ENCODE peak calls at places on chromosomes 6 and 20, in ten cellular contexts. One of them, this sample, is unnamed.

GRCh38 chr6:84768442-84769174 is 4.2 kb upstream of the TBX18 start:
- DNase-seq in substantia nigra: no peak
- DNase-seq in fibroblast of lung: no peak
- DNase-seq in stomach: no peak
- DNase-seq in NCI-H774: peak
- DNase-seq in T1000: no peak
- DNase-seq in naive thymus-derived CD8-positive, alpha-beta T cell: no peak
- DNase-seq in NCI-H510A: no peak
- DNase-seq in anterior cingulate cortex: no peak
- DNase-seq in NCI-H187 treated with DMSO at 0.1 percent for 48 hours: no peak
- DNase-seq in this sample: no peak

GRCh38 chr20:23301436-23302050 is 49.0 kb upstream of the NXT1 start:
- DNase-seq in NCI-H187 treated with DMSO at 0.1 percent for 48 hours: no peak
- DNase-seq in naive thymus-derived CD8-positive, alpha-beta T cell: no peak
- DNase-seq in substantia nigra: no peak
- DNase-seq in NCI-H774: no peak
- DNase-seq in stomach: no peak
- DNase-seq in T1000: no peak
- DNase-seq in anterior cingulate cortex: no peak
- DNase-seq in NCI-H510A: no peak
- DNase-seq in fibroblast of lung: no peak
- DNase-seq in this sample: no peak

GRCh38 chr6:20873425-20874190 is 339.4 kb downstream of the CDKAL1 start:
- DNase-seq in naive thymus-derived CD8-positive, alpha-beta T cell: no peak
- DNase-seq in T1000: no peak
- DNase-seq in stomach: no peak
- DNase-seq in fibroblast of lung: peak
- DNase-seq in NCI-H510A: no peak
- DNase-seq in anterior cingulate cortex: no peak
- DNase-seq in substantia nigra: no peak
- DNase-seq in NCI-H187 treated with DMSO at 0.1 percent for 48 hours: no peak
- DNase-seq in NCI-H774: no peak
- DNase-seq in this sample: no peak

GRCh38 chr6:37985355-37985754 is 165.8 kb downstream of the ZFAND3 start:
- DNase-seq in NCI-H187 treated with DMSO at 0.1 percent for 48 hours: no peak
- DNase-seq in anterior cingulate cortex: no peak
- DNase-seq in fibroblast of lung: no peak
- DNase-seq in T1000: no peak
- DNase-seq in NCI-H510A: no peak
- DNase-seq in substantia nigra: no peak
- DNase-seq in stomach: no peak
- DNase-seq in NCI-H774: no peak
- DNase-seq in naive thymus-derived CD8-positive, alpha-beta T cell: peak
- DNase-seq in this sample: no peak

GRCh38 chr6:25202505-25202904 is 76.7 kb upstream of the CARMIL1 start:
- DNase-seq in substantia nigra: no peak
- DNase-seq in fibroblast of lung: peak
- DNase-seq in NCI-H187 treated with DMSO at 0.1 percent for 48 hours: no peak
- DNase-seq in NCI-H510A: no peak
- DNase-seq in T1000: no peak
- DNase-seq in anterior cingulate cortex: no peak
- DNase-seq in naive thymus-derived CD8-positive, alpha-beta T cell: no peak
- DNase-seq in NCI-H774: no peak
- DNase-seq in stomach: no peak
- DNase-seq in this sample: no peak

GRCh38 chr20:10671221-10671849 is 2.5 kb downstream of the JAG1 start:
- DNase-seq in NCI-H510A: peak
- DNase-seq in stomach: peak
- DNase-seq in substantia nigra: peak
- DNase-seq in T1000: peak
- DNase-seq in fibroblast of lung: peak
- DNase-seq in NCI-H187 treated with DMSO at 0.1 percent for 48 hours: no peak
- DNase-seq in NCI-H774: no peak
- DNase-seq in naive thymus-derived CD8-positive, alpha-beta T cell: no peak
- DNase-seq in anterior cingulate cortex: peak
- DNase-seq in this sample: peak

GRCh38 chr6:1477432-1478090 is 88.2 kb downstream of the FOXF2 start:
- DNase-seq in substantia nigra: no peak
- DNase-seq in stomach: no peak
- DNase-seq in naive thymus-derived CD8-positive, alpha-beta T cell: no peak
- DNase-seq in anterior cingulate cortex: no peak
- DNase-seq in NCI-H187 treated with DMSO at 0.1 percent for 48 hours: no peak
- DNase-seq in NCI-H510A: no peak
- DNase-seq in fibroblast of lung: peak
- DNase-seq in T1000: no peak
- DNase-seq in NCI-H774: no peak
- DNase-seq in this sample: no peak

GRCh38 chr20:51616060-51616459 is 73.5 kb upstream of the NFATC2 start:
- DNase-seq in NCI-H510A: no peak
- DNase-seq in NCI-H774: no peak
- DNase-seq in naive thymus-derived CD8-positive, alpha-beta T cell: no peak
- DNase-seq in fibroblast of lung: no peak
- DNase-seq in stomach: no peak
- DNase-seq in NCI-H187 treated with DMSO at 0.1 percent for 48 hours: no peak
- DNase-seq in substantia nigra: no peak
- DNase-seq in T1000: no peak
- DNase-seq in anterior cingulate cortex: no peak
- DNase-seq in this sample: no peak

GRCh38 chr20:47167846-47168245 is 188.7 kb downstream of the ZMYND8 start:
- DNase-seq in T1000: no peak
- DNase-seq in anterior cingulate cortex: no peak
- DNase-seq in fibroblast of lung: no peak
- DNase-seq in substantia nigra: no peak
- DNase-seq in NCI-H510A: no peak
- DNase-seq in stomach: no peak
- DNase-seq in NCI-H187 treated with DMSO at 0.1 percent for 48 hours: no peak
- DNase-seq in NCI-H774: no peak
- DNase-seq in naive thymus-derived CD8-positive, alpha-beta T cell: no peak
- DNase-seq in this sample: no peak

GRCh38 chr6:149248688-149249369 is 68.7 kb upstream of the TAB2 start:
- DNase-seq in NCI-H774: peak
- DNase-seq in substantia nigra: no peak
- DNase-seq in anterior cingulate cortex: no peak
- DNase-seq in fibroblast of lung: no peak
- DNase-seq in NCI-H187 treated with DMSO at 0.1 percent for 48 hours: no peak
- DNase-seq in naive thymus-derived CD8-positive, alpha-beta T cell: no peak
- DNase-seq in NCI-H510A: no peak
- DNase-seq in T1000: no peak
- DNase-seq in stomach: no peak
- DNase-seq in this sample: no peak

GRCh38 chr6:43125555-43125954 is 45.5 kb upstream of the SRF start:
- DNase-seq in substantia nigra: no peak
- DNase-seq in T1000: no peak
- DNase-seq in anterior cingulate cortex: no peak
- DNase-seq in fibroblast of lung: no peak
- DNase-seq in NCI-H510A: no peak
- DNase-seq in stomach: no peak
- DNase-seq in naive thymus-derived CD8-positive, alpha-beta T cell: no peak
- DNase-seq in NCI-H774: no peak
- DNase-seq in NCI-H187 treated with DMSO at 0.1 percent for 48 hours: no peak
- DNase-seq in this sample: no peak

GRCh38 chr6:122825180-122825579 is 36.1 kb downstream of the SMPDL3A start:
- DNase-seq in NCI-H774: peak
- DNase-seq in naive thymus-derived CD8-positive, alpha-beta T cell: no peak
- DNase-seq in fibroblast of lung: no peak
- DNase-seq in NCI-H510A: no peak
- DNase-seq in anterior cingulate cortex: no peak
- DNase-seq in T1000: no peak
- DNase-seq in substantia nigra: no peak
- DNase-seq in stomach: no peak
- DNase-seq in NCI-H187 treated with DMSO at 0.1 percent for 48 hours: no peak
- DNase-seq in this sample: no peak

GRCh38 chr6:95837890-95838289 is 177.9 kb upstream of the FUT9 start:
- DNase-seq in substantia nigra: no peak
- DNase-seq in fibroblast of lung: no peak
- DNase-seq in NCI-H187 treated with DMSO at 0.1 percent for 48 hours: no peak
- DNase-seq in stomach: no peak
- DNase-seq in NCI-H510A: no peak
- DNase-seq in anterior cingulate cortex: no peak
- DNase-seq in NCI-H774: no peak
- DNase-seq in T1000: no peak
- DNase-seq in naive thymus-derived CD8-positive, alpha-beta T cell: no peak
- DNase-seq in this sample: peak

GRCh38 chr6:85436408-85436807 is 13.5 kb upstream of the NT5E start:
- DNase-seq in T1000: no peak
- DNase-seq in anterior cingulate cortex: no peak
- DNase-seq in stomach: no peak
- DNase-seq in naive thymus-derived CD8-positive, alpha-beta T cell: no peak
- DNase-seq in substantia nigra: no peak
- DNase-seq in fibroblast of lung: peak
- DNase-seq in NCI-H774: no peak
- DNase-seq in NCI-H510A: no peak
- DNase-seq in NCI-H187 treated with DMSO at 0.1 percent for 48 hours: no peak
- DNase-seq in this sample: no peak

GRCh38 chr6:11432713-11433450 is 104.7 kb upstream of the TMEM170B start:
- DNase-seq in naive thymus-derived CD8-positive, alpha-beta T cell: no peak
- DNase-seq in anterior cingulate cortex: no peak
- DNase-seq in fibroblast of lung: peak
- DNase-seq in stomach: no peak
- DNase-seq in T1000: peak
- DNase-seq in substantia nigra: no peak
- DNase-seq in NCI-H187 treated with DMSO at 0.1 percent for 48 hours: no peak
- DNase-seq in NCI-H774: no peak
- DNase-seq in NCI-H510A: no peak
- DNase-seq in this sample: no peak

GRCh38 chr6:11604215-11604614 is 66.7 kb downstream of the TMEM170B start:
- DNase-seq in NCI-H187 treated with DMSO at 0.1 percent for 48 hours: no peak
- DNase-seq in substantia nigra: no peak
- DNase-seq in anterior cingulate cortex: no peak
- DNase-seq in fibroblast of lung: no peak
- DNase-seq in naive thymus-derived CD8-positive, alpha-beta T cell: no peak
- DNase-seq in stomach: no peak
- DNase-seq in T1000: no peak
- DNase-seq in NCI-H510A: no peak
- DNase-seq in NCI-H774: no peak
- DNase-seq in this sample: no peak

GRCh38 chr6:73879466-73879865 is 183.5 kb downstream of the CD109 start:
- DNase-seq in NCI-H510A: no peak
- DNase-seq in fibroblast of lung: no peak
- DNase-seq in T1000: no peak
- DNase-seq in naive thymus-derived CD8-positive, alpha-beta T cell: no peak
- DNase-seq in anterior cingulate cortex: no peak
- DNase-seq in substantia nigra: no peak
- DNase-seq in NCI-H774: no peak
- DNase-seq in NCI-H187 treated with DMSO at 0.1 percent for 48 hours: no peak
- DNase-seq in stomach: no peak
- DNase-seq in this sample: no peak

GRCh38 chr6:149223120-149223775 is 94.3 kb upstream of the TAB2 start:
- DNase-seq in stomach: no peak
- DNase-seq in substantia nigra: no peak
- DNase-seq in NCI-H187 treated with DMSO at 0.1 percent for 48 hours: no peak
- DNase-seq in T1000: no peak
- DNase-seq in anterior cingulate cortex: no peak
- DNase-seq in NCI-H774: no peak
- DNase-seq in NCI-H510A: no peak
- DNase-seq in naive thymus-derived CD8-positive, alpha-beta T cell: no peak
- DNase-seq in fibroblast of lung: no peak
- DNase-seq in this sample: no peak

GRCh38 chr20:58661298-58662141 is 10.4 kb downstream of the STX16 start:
- DNase-seq in fibroblast of lung: no peak
- DNase-seq in substantia nigra: no peak
- DNase-seq in anterior cingulate cortex: no peak
- DNase-seq in T1000: no peak
- DNase-seq in NCI-H510A: no peak
- DNase-seq in naive thymus-derived CD8-positive, alpha-beta T cell: peak
- DNase-seq in NCI-H774: no peak
- DNase-seq in NCI-H187 treated with DMSO at 0.1 percent for 48 hours: no peak
- DNase-seq in stomach: no peak
- DNase-seq in this sample: no peak

GRCh38 chr6:29661071-29661470 is 4.2 kb downstream of the MOG start:
- DNase-seq in naive thymus-derived CD8-positive, alpha-beta T cell: no peak
- DNase-seq in anterior cingulate cortex: no peak
- DNase-seq in NCI-H774: no peak
- DNase-seq in NCI-H510A: no peak
- DNase-seq in substantia nigra: no peak
- DNase-seq in NCI-H187 treated with DMSO at 0.1 percent for 48 hours: no peak
- DNase-seq in T1000: no peak
- DNase-seq in fibroblast of lung: no peak
- DNase-seq in stomach: no peak
- DNase-seq in this sample: no peak

GRCh38 chr6:170476360-170476759 is 76.7 kb downstream of the PSMB1 start:
- DNase-seq in anterior cingulate cortex: no peak
- DNase-seq in fibroblast of lung: no peak
- DNase-seq in stomach: no peak
- DNase-seq in NCI-H187 treated with DMSO at 0.1 percent for 48 hours: no peak
- DNase-seq in NCI-H510A: no peak
- DNase-seq in substantia nigra: no peak
- DNase-seq in T1000: no peak
- DNase-seq in NCI-H774: no peak
- DNase-seq in naive thymus-derived CD8-positive, alpha-beta T cell: no peak
- DNase-seq in this sample: no peak

GRCh38 chr20:39829713-39830112 is 859.3 kb downstream of the MAFB start:
- DNase-seq in naive thymus-derived CD8-positive, alpha-beta T cell: no peak
- DNase-seq in NCI-H510A: no peak
- DNase-seq in T1000: no peak
- DNase-seq in NCI-H774: no peak
- DNase-seq in substantia nigra: no peak
- DNase-seq in stomach: no peak
- DNase-seq in fibroblast of lung: no peak
- DNase-seq in anterior cingulate cortex: no peak
- DNase-seq in NCI-H187 treated with DMSO at 0.1 percent for 48 hours: no peak
- DNase-seq in this sample: no peak

GRCh38 chr6:64186562-64186961 is 551.0 kb downstream of the PHF3 start:
- DNase-seq in stomach: no peak
- DNase-seq in substantia nigra: no peak
- DNase-seq in T1000: no peak
- DNase-seq in NCI-H187 treated with DMSO at 0.1 percent for 48 hours: no peak
- DNase-seq in anterior cingulate cortex: no peak
- DNase-seq in NCI-H774: no peak
- DNase-seq in NCI-H510A: no peak
- DNase-seq in naive thymus-derived CD8-positive, alpha-beta T cell: no peak
- DNase-seq in fibroblast of lung: peak
- DNase-seq in this sample: no peak

GRCh38 chr20:43456809-43457639 is 672 bp upstream of the SRSF6 start:
- DNase-seq in naive thymus-derived CD8-positive, alpha-beta T cell: peak
- DNase-seq in NCI-H510A: peak
- DNase-seq in substantia nigra: peak
- DNase-seq in fibroblast of lung: peak
- DNase-seq in NCI-H774: peak
- DNase-seq in anterior cingulate cortex: peak
- DNase-seq in NCI-H187 treated with DMSO at 0.1 percent for 48 hours: peak
- DNase-seq in T1000: peak
- DNase-seq in stomach: peak
- DNase-seq in this sample: peak

GRCh38 chr6:30556714-30556963 is 350 bp upstream of the GNL1 start:
- DNase-seq in NCI-H187 treated with DMSO at 0.1 percent for 48 hours: no peak
- DNase-seq in stomach: peak
- DNase-seq in naive thymus-derived CD8-positive, alpha-beta T cell: peak
- DNase-seq in NCI-H774: no peak
- DNase-seq in NCI-H510A: peak
- DNase-seq in fibroblast of lung: no peak
- DNase-seq in substantia nigra: no peak
- DNase-seq in T1000: no peak
- DNase-seq in anterior cingulate cortex: no peak
- DNase-seq in this sample: no peak

GRCh38 chr20:35618372-35619131 is 2.9 kb downstream of the SPAG4 start:
- DNase-seq in NCI-H774: no peak
- DNase-seq in stomach: no peak
- DNase-seq in naive thymus-derived CD8-positive, alpha-beta T cell: peak
- DNase-seq in anterior cingulate cortex: no peak
- DNase-seq in T1000: no peak
- DNase-seq in NCI-H187 treated with DMSO at 0.1 percent for 48 hours: no peak
- DNase-seq in NCI-H510A: no peak
- DNase-seq in substantia nigra: no peak
- DNase-seq in fibroblast of lung: peak
- DNase-seq in this sample: no peak

GRCh38 chr6:30928677-30929076 is 3.3 kb downstream of the SFTA2 start:
- DNase-seq in substantia nigra: no peak
- DNase-seq in fibroblast of lung: no peak
- DNase-seq in T1000: no peak
- DNase-seq in NCI-H510A: no peak
- DNase-seq in NCI-H774: no peak
- DNase-seq in stomach: no peak
- DNase-seq in NCI-H187 treated with DMSO at 0.1 percent for 48 hours: no peak
- DNase-seq in naive thymus-derived CD8-positive, alpha-beta T cell: no peak
- DNase-seq in anterior cingulate cortex: no peak
- DNase-seq in this sample: no peak

GRCh38 chr20:32871622-32872160 is 13.0 kb downstream of the EFCAB8 start:
- DNase-seq in NCI-H187 treated with DMSO at 0.1 percent for 48 hours: no peak
- DNase-seq in stomach: no peak
- DNase-seq in naive thymus-derived CD8-positive, alpha-beta T cell: no peak
- DNase-seq in NCI-H774: no peak
- DNase-seq in substantia nigra: no peak
- DNase-seq in anterior cingulate cortex: no peak
- DNase-seq in fibroblast of lung: no peak
- DNase-seq in T1000: no peak
- DNase-seq in NCI-H510A: no peak
- DNase-seq in this sample: no peak